ENCODE peak calls at places on chromosomes 5 and 9, in seven cellular contexts. V, E, F, Y, Q, O and A are unnamed samples.

GRCh38 chr9:1977026-1977425 is 38.1 kb upstream of the SMARCA2 start:
- DNase-seq in E (no peak), V (no peak), Q (no peak), F (no peak), Y (no peak), O (no peak), A (no peak)

GRCh38 chr5:140214831-140215230 is 39.8 kb downstream of the CYSTM1 start:
- DNase-seq in Y (no peak), F (peak), Q (no peak), E (peak), V (no peak), O (peak), A (peak)

GRCh38 chr5:15285901-15286583 is 213.9 kb upstream of the FBXL7 start:
- DNase-seq in E (peak), V (no peak), Y (no peak), O (no peak), F (peak), Q (peak), A (no peak)

GRCh38 chr5:138884094-138884493 is 9.0 kb upstream of the LRRTM2 start:
- DNase-seq in Q (no peak), F (no peak), O (no peak), V (no peak), E (no peak), Y (no peak), A (no peak)

GRCh38 chr9:114837923-114838322 is 32.1 kb upstream of the TNFSF15 start:
- DNase-seq in V (no peak), Y (no peak), Q (no peak), F (no peak), E (peak), O (no peak), A (no peak)

GRCh38 chr5:79642210-79642609 is 30.0 kb downstream of the TENT2 start:
- DNase-seq in Y (no peak), Q (no peak), F (no peak), V (no peak), O (no peak), E (peak), A (no peak)

GRCh38 chr9:129597355-129598088 is 23.4 kb downstream of the C9orf50 start:
- DNase-seq in O (peak), V (peak), F (peak), Y (peak), Q (peak), E (peak), A (peak)

GRCh38 chr5:144142030-144142825 is 28.2 kb downstream of the YIPF5 start:
- DNase-seq in F (no peak), Y (peak), E (peak), V (peak), Q (no peak), O (no peak), A (peak)

GRCh38 chr9:78158286-78158685 is 77.6 kb upstream of the CEP78 start:
- DNase-seq in F (no peak), V (no peak), O (no peak), Y (no peak), Q (no peak), E (peak), A (no peak)

GRCh38 chr5:56550227-56550626 is 265.1 kb upstream of the MAP3K1 start:
- DNase-seq in E (no peak), Q (no peak), F (no peak), O (no peak), Y (no peak), V (no peak), A (no peak)

GRCh38 chr5:79109527-79110492 is 1.8 kb upstream of the BHMT start:
- DNase-seq in F (peak), E (peak), V (peak), Y (no peak), O (no peak), Q (peak), A (no peak)

GRCh38 chr5:159010611-159011497 is 88.9 kb downstream of the EBF1 start:
- DNase-seq in F (no peak), E (peak), V (no peak), Q (no peak), Y (peak), O (no peak), A (no peak)

DNA sequence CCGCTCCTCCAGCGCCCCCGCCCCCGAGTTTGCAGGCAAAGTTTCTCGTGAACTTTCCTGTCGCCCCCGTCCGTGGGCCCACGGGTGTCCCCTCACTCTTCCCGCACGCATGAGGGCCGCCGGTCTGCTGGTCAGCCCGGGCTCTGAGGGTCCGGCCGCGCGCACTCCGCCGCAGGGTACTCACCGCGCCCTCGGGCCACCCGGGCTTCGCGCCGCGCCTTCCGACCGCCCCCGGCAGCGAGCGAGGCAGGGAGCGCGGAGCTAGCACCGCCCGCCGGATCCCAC is 211 bp downstream of the CNTFR start:
- DNase-seq in O (no peak), V (no peak), Y (no peak), Q (no peak), F (no peak), E (no peak), A (no peak)
- H3K4me3 ChIP-seq in O (peak), V (peak), Y (peak), Q (peak), F (no peak), E (peak), A (no peak)

GRCh38 chr5:171980729-171981128 is 25.7 kb downstream of the FBXW11 start:
- DNase-seq in E (no peak), Q (no peak), F (no peak), V (no peak), Y (no peak), O (no peak), A (no peak)
- H3K4me3 ChIP-seq in E (no peak), Q (no peak), F (no peak), V (no peak), Y (no peak), O (no peak), A (no peak)

DNA sequence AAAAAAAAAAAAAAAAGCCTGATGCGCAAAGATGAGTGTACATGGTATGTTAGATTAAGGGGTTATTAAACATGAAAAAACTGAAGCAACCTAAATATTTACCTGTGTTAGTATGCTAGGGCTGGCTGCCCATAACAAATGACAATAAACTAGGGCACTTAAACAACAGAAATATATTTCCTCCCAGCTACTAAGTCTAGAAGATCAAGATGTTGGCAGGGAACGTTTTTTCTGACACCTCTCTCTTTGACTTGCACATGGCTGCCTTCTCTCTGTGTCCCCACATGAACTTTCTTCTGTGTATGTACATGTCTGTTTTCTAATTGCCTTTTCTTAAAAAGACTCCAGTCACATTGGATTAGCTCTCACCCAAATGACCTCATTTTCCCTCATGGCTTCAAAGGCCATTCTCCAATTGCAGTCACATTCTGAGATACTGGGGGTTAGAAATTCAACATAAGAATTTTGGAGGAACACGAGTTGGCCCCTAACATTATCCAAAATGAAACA is 694.5 kb downstream of the CDH9 start:
- DNase-seq in F (no peak), V (no peak), O (no peak), Y (no peak), E (no peak), Q (no peak), A (no peak)
- H3K4me3 ChIP-seq in F (no peak), V (no peak), O (no peak), Y (no peak), E (no peak), Q (no peak), A (no peak)

DNA sequence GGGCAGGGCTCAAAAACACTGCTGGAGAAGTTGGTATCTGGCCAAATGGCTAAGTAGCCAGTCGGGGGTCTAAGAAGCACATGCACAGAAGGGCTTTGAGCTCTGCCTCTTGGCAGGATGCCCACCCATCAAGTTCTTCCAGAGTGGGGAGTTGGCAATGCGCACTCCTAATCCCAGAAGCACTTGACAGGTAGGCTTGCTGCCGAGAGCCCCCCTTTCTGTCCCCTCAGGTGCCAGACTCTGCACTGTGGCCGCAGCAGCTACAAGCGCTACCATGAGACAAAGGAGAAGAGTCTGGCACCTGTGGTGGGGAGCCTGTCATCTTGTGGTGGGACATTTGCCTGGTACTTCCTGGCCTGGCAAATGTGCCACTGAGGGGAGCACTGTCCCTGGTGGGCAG is 252.9 kb upstream of the SLC24A2 start:
- DNase-seq in V (no peak), F (no peak), Y (peak), E (no peak), Q (no peak), O (no peak), A (no peak)
- H3K4me3 ChIP-seq in V (no peak), F (no peak), Y (no peak), E (no peak), Q (no peak), O (no peak), A (no peak)

DNA sequence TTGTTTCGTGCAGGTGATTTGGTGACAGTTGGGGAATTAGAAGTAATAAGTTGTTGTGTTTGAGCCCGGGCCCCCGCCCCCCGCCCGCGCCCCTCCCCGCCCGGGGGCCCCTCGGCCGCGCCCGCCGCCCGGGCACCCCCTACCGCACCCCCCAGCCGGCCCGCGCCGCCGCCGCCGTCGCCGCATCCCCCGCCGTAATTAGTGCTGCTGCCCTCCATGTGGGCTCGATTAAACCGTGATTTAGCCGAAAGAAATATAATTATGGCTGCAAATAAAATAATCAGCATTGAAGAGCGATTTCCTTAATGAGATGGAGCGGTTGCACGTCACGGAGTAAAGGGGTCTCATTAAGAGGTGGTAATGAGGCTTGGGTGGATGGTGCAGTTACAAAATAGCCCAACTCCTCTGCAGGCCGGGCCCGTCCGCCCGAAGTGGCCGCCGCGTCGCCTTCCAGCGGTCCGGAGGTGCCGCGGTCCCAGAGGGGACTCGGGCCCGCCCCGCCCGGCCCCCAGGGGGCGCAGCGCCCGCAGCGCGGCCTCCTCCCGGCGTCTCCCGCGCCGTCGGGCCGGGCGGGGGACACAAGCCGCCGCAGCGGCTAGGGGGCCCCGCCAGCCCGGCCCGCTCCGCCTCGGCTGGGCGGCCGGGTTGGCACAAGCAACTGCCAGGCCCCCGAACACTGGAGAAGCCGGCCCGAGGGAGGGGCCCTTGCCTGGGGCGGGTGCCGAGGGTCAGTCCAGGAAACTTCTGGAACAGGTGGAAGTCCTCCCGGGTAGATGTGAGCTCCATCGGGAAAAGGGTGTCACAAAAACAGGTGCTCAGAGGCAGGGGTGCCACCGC is 6.9 kb upstream of the OTP start:
- DNase-seq in E (no peak), Q (no peak), O (peak), F (peak), V (peak), Y (peak), A (peak)
- H3K4me3 ChIP-seq in E (peak), Q (no peak), O (no peak), F (no peak), V (peak), Y (peak), A (peak)